ENCODE peak calls at places on chromosome X, in seven cellular contexts. L, Z, O, G, Y, Q and F are unnamed samples.

GRCh38 chrX:10173331-10173900 is 16.6 kb downstream of the CLCN4 start:
- DNase-seq in L (no peak), Z (peak; percentile 87), O (no peak), G (no peak), Y (no peak), Q (no peak), F (no peak)

GRCh38 chrX:15334561-15334960 is 762 bp downstream of the PIGA start:
- DNase-seq in L (peak; percentile 30), Z (peak; percentile 55), O (no peak), G (no peak), Y (no peak), Q (no peak), F (no peak)

GRCh38 chrX:45400380-45400779 is 199.7 kb upstream of the DIPK2B start:
- DNase-seq in L (peak; percentile 3), Z (no peak), O (no peak), G (no peak), Y (no peak), Q (no peak), F (no peak)

GRCh38 chrX:39983715-39984114 is 114.0 kb downstream of the BCOR start:
- DNase-seq in L (no peak), Z (peak; percentile 63), O (no peak), G (no peak), Y (no peak), Q (no peak), F (no peak)

GRCh38 chrX:28135378-28136047 is 154.3 kb upstream of the DCAF8L1 start:
- DNase-seq in L (no peak), Z (no peak), O (no peak), G (no peak), Y (no peak), Q (no peak), F (no peak)

GRCh38 chrX:72088761-72089160 is 43.0 kb downstream of the RTL5 start:
- DNase-seq in L (no peak), Z (no peak), O (no peak), G (no peak), Y (no peak), Q (no peak), F (no peak)

GRCh38 chrX:121128946-121129345 is 81.5 kb downstream of the GLUD2 start:
- DNase-seq in L (no peak), Z (no peak), O (no peak), G (no peak), Y (no peak), Q (no peak), F (no peak)

GRCh38 chrX:148573119-148573518 is 72.7 kb downstream of the AFF2 start:
- DNase-seq in L (no peak), Z (no peak), O (no peak), G (no peak), Y (no peak), Q (no peak), F (no peak)

GRCh38 chrX:24245201-24245600 is 68.7 kb downstream of the SUPT20HL2 start:
- DNase-seq in L (peak; percentile 76), Z (peak; percentile 26), O (no peak), G (no peak), Y (no peak), Q (no peak), F (no peak)

GRCh38 chrX:115940888-115941332 is 229.6 kb upstream of the AGTR2 start:
- DNase-seq in L (no peak), Z (peak; percentile 85), O (no peak), G (peak; percentile 58), Y (no peak), Q (no peak), F (no peak)

GRCh38 chrX:112670964-112671363 is 8.8 kb downstream of the LHFPL1 start:
- DNase-seq in L (no peak), Z (peak; percentile 35), O (no peak), G (no peak), Y (no peak), Q (peak; percentile 30), F (no peak)

GRCh38 chrX:10769165-10769564 is 148.8 kb upstream of the MID1 start:
- DNase-seq in L (peak; percentile 44), Z (peak; percentile 39), O (no peak), G (peak; percentile 42), Y (peak; percentile 29), Q (no peak), F (peak; percentile 73)

GRCh38 chrX:91039777-91040176 is 394.9 kb upstream of the PABPC5 start:
- DNase-seq in L (no peak), Z (no peak), O (no peak), G (no peak), Y (no peak), Q (no peak), F (no peak)

GRCh38 chrX:36867143-36867542 is 141.0 kb upstream of the FAM47C start:
- DNase-seq in L (peak; percentile 1), Z (peak; percentile 50), O (no peak), G (peak; percentile 1), Y (peak; percentile 2), Q (no peak), F (peak; percentile 28)

GRCh38 chrX:148049441-148049840 is 68.3 kb downstream of the FMR1NB start:
- DNase-seq in L (peak; percentile 15), Z (peak; percentile 46), O (no peak), G (peak; percentile 17), Y (no peak), Q (no peak), F (peak; percentile 3)

GRCh38 chrX:23333842-23334535 is 660 bp upstream of the PTCHD1 start:
- DNase-seq in L (no peak), Z (no peak), O (no peak), G (no peak), Y (no peak), Q (no peak), F (peak; percentile 29)

GRCh38 chrX:135087867-135088266 is 32.5 kb downstream of the ETDB start:
- DNase-seq in L (no peak), Z (no peak), O (no peak), G (no peak), Y (no peak), Q (no peak), F (no peak)

GRCh38 chrX:19684265-19684664 is 169.0 kb upstream of the MAP3K15 start:
- DNase-seq in L (no peak), Z (no peak), O (no peak), G (no peak), Y (no peak), Q (no peak), F (no peak)

GRCh38 chrX:37347420-37347819 is 1.7 kb upstream of the PRRG1 start:
- DNase-seq in L (peak; percentile 39), Z (peak; percentile 73), O (no peak), G (no peak), Y (no peak), Q (no peak), F (no peak)

GRCh38 chrX:69424161-69424560 is 80.0 kb upstream of the NALF2 start:
- DNase-seq in L (peak; percentile 2), Z (peak; percentile 13), O (no peak), G (no peak), Y (peak; percentile 1), Q (no peak), F (no peak)

GRCh38 chrX:11209798-11210197 is 83.4 kb upstream of the AMELX start:
- DNase-seq in L (peak; percentile 0), Z (no peak), O (no peak), G (no peak), Y (no peak), Q (no peak), F (no peak)

GRCh38 chrX:151633157-151633556 is 62.1 kb upstream of the PRRG3 start:
- DNase-seq in L (no peak), Z (no peak), O (no peak), G (no peak), Y (no peak), Q (no peak), F (no peak)

GRCh38 chrX:48083212-48083611 is 11.8 kb upstream of the ZNF630 start:
- DNase-seq in L (peak; percentile 36), Z (peak; percentile 55), O (no peak), G (no peak), Y (no peak), Q (no peak), F (peak; percentile 15)

GRCh38 chrX:21375795-21376069 is 1.5 kb downstream of the CNKSR2 start:
- DNase-seq in L (no peak), Z (no peak), O (no peak), G (no peak), Y (peak; percentile 7), Q (no peak), F (no peak)

GRCh38 chrX:73850124-73851013 is 287.4 kb downstream of the CHIC1 start:
- DNase-seq in L (peak; percentile 11), Z (peak; percentile 59), O (no peak), G (no peak), Y (peak; percentile 0), Q (no peak), F (no peak)

GRCh38 chrX:10175317-10175871 is 18.6 kb downstream of the CLCN4 start:
- DNase-seq in L (peak; percentile 21), Z (no peak), O (no peak), G (no peak), Y (no peak), Q (no peak), F (no peak)